ENCODE peak calls at places on chromosomes 4 and X, in four cellular contexts. O is fibroblast of pulmonary artery, Y is MM.1S, V is astrocyte of the cerebellum. H is an unnamed sample.

GRCh38 chr4:153507679-153508073 is 41.5 kb downstream of the TMEM131L start:
- DNase-seq in O (no peak), V (no peak), Y (no peak), H (no peak)

GRCh38 chrX:77427586-77427985 is 19.6 kb upstream of the FGF16 start:
- DNase-seq in Y (no peak), O (no peak), V (no peak), H (no peak)

GRCh38 chr4:169664615-169665014 is 44.2 kb downstream of the CLCN3 start:
- DNase-seq in Y (no peak), V (peak), O (no peak), H (no peak)

GRCh38 chr4:8473198-8473919 is 32.8 kb downstream of the TRMT44 start:
- DNase-seq in Y (no peak), O (peak), V (no peak), H (no peak)

GRCh38 chrX:120029354-120029753 is 48.1 kb downstream of the RHOXF2B start:
- DNase-seq in V (no peak), Y (peak), O (no peak), H (no peak)

GRCh38 chrX:17743913-17744312 is 6.6 kb downstream of the SCML1 start:
- DNase-seq in V (no peak), Y (no peak), O (no peak), H (no peak)

GRCh38 chr4:118265312-118266144 is 87.3 kb downstream of the PRSS12 start:
- DNase-seq in V (no peak), O (peak), Y (no peak), H (no peak)

GRCh38 chr4:110165382-110166285 is 32.8 kb downstream of the ELOVL6 start:
- DNase-seq in V (no peak), Y (peak), O (peak), H (no peak)

GRCh38 chrX:370963-371745 is 15.6 kb downstream of the PPP2R3B start:
- DNase-seq in O (no peak), Y (no peak), V (no peak), H (no peak)

GRCh38 chr4:163672751-163673150 is 178.3 kb downstream of the TMA16 start:
- DNase-seq in Y (no peak), O (no peak), V (no peak), H (no peak)

GRCh38 chrX:112761239-112762207 is 79.1 kb downstream of the AMOT start:
- DNase-seq in V (peak), O (no peak), Y (no peak), H (peak)

GRCh38 chr4:25783943-25784342 is 78.8 kb downstream of the SEL1L3 start:
- DNase-seq in Y (no peak), O (peak), V (no peak), H (no peak)

GRCh38 chr4:96383349-96383748 is 543.5 kb downstream of the PDHA2 start:
- DNase-seq in Y (no peak), O (no peak), V (no peak), H (no peak)

GRCh38 chr4:161663844-161664243 is 500.0 kb downstream of the FSTL5 start:
- DNase-seq in Y (no peak), O (no peak), V (no peak), H (no peak)

GRCh38 chrX:53195401-53195800 is 29.6 kb downstream of the KDM5C start:
- DNase-seq in O (no peak), V (no peak), Y (no peak), H (no peak)

GRCh38 chr4:10589308-10589707 is 95.3 kb downstream of the CLNK start:
- DNase-seq in O (peak), V (no peak), Y (no peak), H (no peak)

GRCh38 chr4:83831588-83831987 is 295.7 kb downstream of the GPAT3 start:
- DNase-seq in O (no peak), Y (no peak), V (no peak), H (no peak)

GRCh38 chr4:184293552-184293951 is 75.9 kb upstream of the ENPP6 start:
- DNase-seq in V (no peak), Y (no peak), O (peak), H (no peak)

GRCh38 chrX:29535212-29536162 is 679.9 kb upstream of the MAGEB2 start:
- DNase-seq in O (peak), Y (no peak), V (peak), H (no peak)

GRCh38 chr4:152578670-152579069 is 42.8 kb upstream of the FBXW7 start:
- DNase-seq in O (no peak), Y (peak), V (no peak), H (no peak)

GRCh38 chrX:135513140-135513535 is 7.3 kb upstream of the INTS6L start:
- DNase-seq in Y (no peak), V (no peak), O (no peak), H (no peak)

GRCh38 chr4:104469794-104470193 is 24.9 kb downstream of the CXXC4 start:
- DNase-seq in O (no peak), V (no peak), Y (no peak), H (no peak)

GRCh38 chr4:149959391-149959790 is 118.9 kb upstream of the DCLK2 start:
- DNase-seq in V (no peak), Y (no peak), O (no peak), H (no peak)

GRCh38 chrX:9337056-9337455 is 127.8 kb upstream of the TBL1X start:
- DNase-seq in V (no peak), O (peak), Y (no peak), H (no peak)

GRCh38 chr4:115580901-115581300 is 467.5 kb upstream of the NDST4 start:
- DNase-seq in O (no peak), Y (no peak), V (no peak), H (no peak)

GRCh38 chr4:54940996-54941395 is 184.4 kb downstream of the KDR start:
- DNase-seq in V (no peak), Y (no peak), O (no peak), H (no peak)

GRCh38 chrX:30343206-30343605 is 34.0 kb upstream of the NR0B1 start:
- DNase-seq in V (no peak), O (no peak), Y (no peak), H (no peak)

GRCh38 chr4:16126714-16127113 is 42.9 kb upstream of the PROM1 start:
- DNase-seq in Y (no peak), V (no peak), O (no peak), H (no peak)

GRCh38 chr4:24137596-24137962 is 247.7 kb upstream of the PPARGC1A start:
- DNase-seq in V (no peak), Y (no peak), O (no peak), H (no peak)

GRCh38 chr4:5045099-5045498 is 6.2 kb upstream of the STK32B start:
- DNase-seq in Y (no peak), V (peak), O (no peak), H (no peak)

DNA sequence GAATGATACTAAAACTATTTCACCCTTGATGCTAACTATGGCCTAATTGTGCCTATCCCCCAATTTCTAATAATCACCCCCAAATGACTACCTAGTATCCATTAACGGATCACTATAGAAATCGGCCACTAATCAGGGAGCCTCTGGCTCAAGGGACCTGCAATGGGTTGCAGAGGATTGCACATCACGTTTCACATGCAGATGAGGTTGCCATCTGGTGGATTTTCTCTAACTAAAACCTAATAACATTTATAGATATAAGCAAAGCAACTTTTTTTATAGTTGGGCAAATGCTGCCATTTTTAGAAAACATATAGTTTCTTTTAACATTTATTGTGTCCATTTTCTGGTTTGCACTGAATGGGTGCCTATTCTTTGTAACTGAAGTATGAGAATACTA is 28.3 kb upstream of the ALG13 start:
- DNase-seq in V (no peak), Y (no peak), O (peak), H (no peak)
- TF ChIP-seq CTCF in V (no peak), Y (no peak), O (no peak), H (no peak)

GRCh38 chrX:71158603-71159002 is 14.0 kb downstream of the NLGN3 start:
- DNase-seq in O (no peak), Y (no peak), V (no peak), H (no peak)
- TF ChIP-seq CTCF in O (no peak), Y (no peak), V (no peak), H (no peak)

GRCh38 chr4:53601251-53601764 is 10.0 kb upstream of the LNX1 start:
- DNase-seq in V (no peak), Y (peak), O (peak), H (peak)
- TF ChIP-seq CTCF in V (no peak), Y (peak), O (peak), H (peak)

DNA sequence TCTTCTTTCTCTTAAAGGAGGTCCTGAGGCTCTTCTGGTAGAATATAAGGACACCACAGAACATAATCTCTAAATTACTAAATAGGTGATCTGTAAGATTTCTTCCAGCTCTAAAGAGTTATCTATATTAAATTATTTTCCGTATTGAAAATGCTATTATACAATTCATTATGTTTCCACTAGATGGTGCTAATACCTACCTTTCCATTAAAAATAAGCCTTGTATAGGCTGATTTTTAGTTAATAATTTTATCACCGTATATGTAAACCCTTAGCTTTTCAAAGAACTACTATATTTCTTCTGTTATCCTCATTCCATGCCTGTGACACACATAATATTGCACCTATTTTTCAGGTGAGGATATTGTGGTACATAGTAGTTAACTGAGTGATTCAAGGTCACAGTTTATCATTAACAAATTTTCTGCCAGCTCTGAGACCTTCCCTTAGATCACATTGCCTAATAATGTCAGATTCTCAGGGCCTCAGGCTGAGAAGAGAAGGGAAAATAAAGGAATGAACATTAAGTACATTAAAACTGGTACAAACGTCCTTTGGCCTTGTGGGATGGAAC is 138.8 kb downstream of the TEX11 start:
- DNase-seq in O (peak), Y (peak), V (no peak), H (peak)
- TF ChIP-seq CTCF in O (peak), Y (peak), V (no peak), H (peak)

DNA sequence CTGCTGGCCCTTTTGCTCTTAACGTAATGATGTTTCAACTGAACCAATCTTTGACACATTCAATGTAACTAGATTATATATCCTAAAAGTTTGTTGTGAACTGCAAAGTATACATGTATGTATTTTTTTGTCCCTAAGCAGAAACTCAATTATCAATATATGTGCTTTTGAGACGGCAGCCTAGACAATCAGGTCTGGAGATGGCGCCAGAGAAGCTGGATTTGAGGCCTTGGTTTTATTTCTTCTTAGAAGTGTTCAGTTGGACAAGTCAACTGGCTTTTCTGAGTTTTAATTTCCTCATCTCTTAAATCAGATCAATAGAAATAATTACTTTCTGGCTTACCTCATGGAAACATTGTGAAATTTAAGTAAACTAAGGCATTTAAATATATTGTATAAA is 62.5 kb downstream of the DCAF8L1 start:
- DNase-seq in V (peak), O (peak), Y (no peak), H (no peak)
- TF ChIP-seq CTCF in V (peak), O (peak), Y (no peak), H (no peak)

DNA sequence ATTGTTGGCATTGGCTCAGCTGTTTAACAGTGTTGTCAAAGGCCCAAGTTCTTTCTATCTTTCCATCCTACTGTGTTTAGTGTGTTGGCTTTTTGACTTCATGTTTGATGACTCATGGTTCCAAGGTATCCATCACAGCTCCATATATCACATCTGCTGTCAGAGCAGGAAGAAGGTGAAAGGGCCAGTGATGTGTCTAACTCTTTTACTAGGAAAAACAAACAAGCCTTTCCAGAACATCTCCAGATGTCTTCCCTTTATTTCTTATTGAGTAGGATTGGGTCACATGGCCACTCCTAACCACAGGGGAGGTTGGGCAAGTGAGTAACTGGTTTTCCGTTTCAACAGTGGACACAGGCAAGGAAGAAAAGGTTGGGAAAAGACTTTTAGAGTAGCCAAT is 65.2 kb downstream of the PHEX start:
- DNase-seq in O (peak), V (no peak), Y (no peak), H (no peak)
- TF ChIP-seq CTCF in O (no peak), V (no peak), Y (no peak), H (no peak)

DNA sequence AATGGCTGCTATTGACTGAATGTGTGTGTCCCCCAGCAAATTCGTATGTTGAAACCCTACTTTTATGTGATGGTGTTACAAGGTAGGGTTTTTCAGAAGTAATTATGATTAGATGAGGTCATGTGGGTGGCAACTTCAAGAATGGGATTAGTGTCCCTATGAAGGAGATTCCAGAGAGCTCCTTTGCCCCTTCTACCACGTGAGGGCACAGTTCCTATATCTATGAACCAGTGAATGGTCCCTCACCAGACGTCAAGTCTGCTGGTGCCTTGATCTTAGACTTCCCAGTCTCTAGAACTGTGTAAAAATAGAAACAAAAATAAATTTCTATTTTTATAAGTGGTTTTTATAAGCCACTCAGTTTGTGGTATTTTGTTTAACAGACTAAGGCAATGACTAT is 1137.6 kb upstream of the IGFBP7 start:
- DNase-seq in Y (peak), V (no peak), O (peak), H (no peak)
- TF ChIP-seq CTCF in Y (peak), V (no peak), O (no peak), H (no peak)

GRCh38 chrX:22278375-22278774 is 5.7 kb downstream of the CBLL2 start:
- DNase-seq in O (no peak), V (no peak), Y (no peak), H (no peak)
- TF ChIP-seq CTCF in O (no peak), V (no peak), Y (no peak), H (no peak)

H was measured in GM13977.